ENCODE peak calls at places on chromosomes 1 and 21, in eight cellular contexts. X, S, F, E, U, I, C and V are unnamed samples. For H3K27me3, the result is how much of the 10 kb centered on the place peaks cover.

GRCh38 chr21:33971492-33972013 is 55.9 kb upstream of the ATP5PO start:
- DNase-seq in X (no peak), C (no peak), I (peak), U (peak), F (peak), E (no peak), S (no peak), V (no peak)

GRCh38 chr1:225554216-225554812 is 98.6 kb downstream of the ENAH start:
- DNase-seq in X (no peak), F (no peak), U (peak), S (peak), I (no peak), C (no peak), E (no peak), V (no peak)

GRCh38 chr1:84479998-84480397 is 932 bp downstream of the RPF1 start:
- DNase-seq in X (no peak), I (peak), E (no peak), F (no peak), C (no peak), U (peak), S (peak), V (no peak)

GRCh38 chr1:21871943-21872342 is 59.9 kb downstream of the LDLRAD2 start:
- DNase-seq in I (peak), E (no peak), F (no peak), U (no peak), X (no peak), S (no peak), C (no peak), V (no peak)

GRCh38 chr1:86933051-86933450 is 18.6 kb downstream of the HS2ST1 start:
- DNase-seq in U (no peak), C (no peak), X (no peak), I (no peak), E (no peak), F (no peak), S (no peak), V (no peak)

GRCh38 chr21:27674037-27674436 is 707.1 kb upstream of the ADAMTS5 start:
- DNase-seq in C (peak), E (no peak), X (no peak), U (peak), S (no peak), I (peak), F (no peak), V (peak)

GRCh38 chr1:212578043-212578442 is 30.5 kb upstream of the ATF3 start:
- DNase-seq in I (no peak), C (no peak), X (no peak), U (no peak), S (no peak), F (no peak), E (no peak), V (no peak)

GRCh38 chr21:45535341-45536081 is 6.7 kb downstream of the SLC19A1 start:
- DNase-seq in X (peak), I (no peak), S (no peak), F (peak), C (no peak), E (no peak), U (no peak), V (no peak)

GRCh38 chr21:46604975-46605758 is at the start of gene S100B:
- DNase-seq in E (peak), U (no peak), X (no peak), C (peak), I (peak), S (no peak), F (peak), V (no peak)

GRCh38 chr1:220409751-220410370 is 118.1 kb upstream of the MARK1 start:
- DNase-seq in F (no peak), U (no peak), I (no peak), X (no peak), E (no peak), S (no peak), C (no peak), V (no peak)

GRCh38 chr1:89566761-89567174 is 42.1 kb downstream of the LRRC8B start:
- DNase-seq in X (no peak), I (peak), F (no peak), S (no peak), U (peak), C (no peak), E (no peak), V (no peak)

GRCh38 chr21:25396135-25396711 is 211.1 kb downstream of the MRPL39 start:
- DNase-seq in E (no peak), X (no peak), F (no peak), C (no peak), S (no peak), I (no peak), U (no peak), V (no peak)

GRCh38 chr1:210587547-210587946 is 258.8 kb downstream of the HHAT start:
- DNase-seq in I (peak), C (no peak), F (peak), S (no peak), E (no peak), X (no peak), U (peak), V (no peak)

GRCh38 chr1:26820784-26821269 is 5.7 kb upstream of the ZDHHC18 start:
- DNase-seq in S (peak), E (no peak), U (no peak), X (no peak), I (no peak), F (no peak), C (no peak), V (no peak)

GRCh38 chr1:116508090-116508983 is 62.5 kb downstream of the CD58 start:
- DNase-seq in C (no peak), S (no peak), I (no peak), E (no peak), F (no peak), X (no peak), U (no peak), V (no peak)

GRCh38 chr1:212455406-212456165 is 22.9 kb downstream of the NENF start:
- DNase-seq in E (peak), U (peak), I (peak), S (peak), F (peak), X (peak), C (peak), V (peak)

GRCh38 chr1:57461405-57461804 is 37.5 kb upstream of the DAB1 start:
- DNase-seq in E (no peak), U (no peak), C (no peak), X (no peak), F (no peak), S (no peak), I (no peak), V (no peak)

GRCh38 chr1:203934027-203934426 is 72.6 kb downstream of the SNRPE start:
- DNase-seq in E (no peak), I (no peak), C (no peak), X (no peak), F (peak), U (no peak), S (no peak), V (no peak)

GRCh38 chr1:154855186-154855585 is 14.9 kb downstream of the KCNN3 start:
- DNase-seq in I (no peak), X (no peak), C (no peak), E (no peak), F (no peak), U (peak), S (no peak), V (no peak)

GRCh38 chr1:47682786-47683350 is 245.0 kb downstream of the FOXD2 start:
- DNase-seq in F (peak), C (no peak), I (no peak), E (peak), U (no peak), X (no peak), S (no peak), V (no peak)

GRCh38 chr1:10686404-10687040 is 109.9 kb downstream of the CASZ1 start:
- DNase-seq in F (peak), X (no peak), C (no peak), E (no peak), U (no peak), S (no peak), I (no peak), V (no peak)

GRCh38 chr1:115647000-115647399 is 5.2 kb downstream of the VANGL1 start:
- DNase-seq in I (peak), E (no peak), F (peak), U (peak), S (peak), C (peak), X (no peak), V (no peak)

GRCh38 chr1:26089125-26089524 is 21.7 kb upstream of the TRIM63 start:
- DNase-seq in I (no peak), C (peak), S (no peak), E (no peak), F (no peak), U (no peak), X (no peak), V (no peak)

GRCh38 chr1:4171480-4172450 is 271.7 kb upstream of the C1orf174 start:
- DNase-seq in E (peak), F (peak), C (peak), U (no peak), I (no peak), X (peak), S (no peak), V (no peak)

DNA sequence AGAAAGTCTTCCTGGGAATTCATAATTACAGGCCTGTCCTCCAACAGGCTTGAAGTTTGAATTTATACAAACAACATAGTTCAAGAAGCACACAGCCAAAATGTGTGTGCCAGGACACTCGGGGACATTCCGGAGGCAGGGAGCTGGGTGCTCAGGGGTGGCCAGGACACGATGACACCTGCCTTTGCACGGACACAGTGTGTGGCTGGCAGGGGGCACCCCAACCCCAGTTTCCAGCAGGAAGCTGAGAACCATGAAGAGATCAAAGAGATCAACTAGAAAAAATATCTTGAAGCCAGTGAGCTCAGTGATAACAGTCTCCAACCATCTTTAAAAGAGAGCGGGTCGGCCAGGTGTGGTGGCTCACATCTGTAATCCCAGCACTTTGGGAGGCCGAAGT is 32.5 kb upstream of the TRAPPC10 start:
- DNase-seq in E (no peak), X (no peak), S (no peak), I (no peak), C (peak), F (no peak), U (no peak), V (no peak)
- TF ChIP-seq CTCF in E (no peak), X (no peak), S (peak), I (no peak), C (peak), F (no peak), U (peak), V (no peak)

GRCh38 chr1:36401602-36402517 is 4.2 kb upstream of the LSM10 start:
- DNase-seq in S (no peak), X (no peak), C (no peak), I (no peak), U (no peak), E (no peak), F (no peak), V (no peak)
- H3K27ac ChIP-seq in S (peak), X (peak), C (peak), I (peak), U (no peak), E (peak), F (no peak), V (no peak)

GRCh38 chr1:51289676-51290488 is 40.5 kb downstream of the TTC39A start:
- DNase-seq in S (no peak), E (no peak), U (no peak), F (no peak), C (no peak), X (no peak), I (no peak), V (no peak)
- H3K27me3 ChIP-seq in S (under half), E (under half), U (under half), F (under half), C (under half), X (under half), I (under half), V (under half)

GRCh38 chr21:39348355-39349210 is at the start of gene HMGN1:
- DNase-seq in S (peak), E (peak), U (peak), I (peak), C (peak), X (peak), F (peak), V (peak)

GRCh38 chr21:39348040-39348354 is 891 bp downstream of the HMGN1 start:
- DNase-seq in S (no peak), I (no peak), E (no peak), U (no peak), F (no peak), C (no peak), X (no peak), V (no peak)

GRCh38 chr21:39347537-39347936 is 1.4 kb downstream of the HMGN1 start:
- DNase-seq in C (peak), X (no peak), U (no peak), F (no peak), E (no peak), S (no peak), I (no peak), V (no peak)

GRCh38 chr21:39349211-39350093 is 564 bp upstream of the HMGN1 start:
- DNase-seq in U (peak), F (peak), X (peak), I (peak), E (peak), C (peak), S (peak), V (peak)

GRCh38 chr21:39350094-39351006 is 1.5 kb upstream of the HMGN1 start:
- DNase-seq in X (no peak), E (no peak), C (peak), U (no peak), F (no peak), I (no peak), S (no peak), V (no peak)
- TF ChIP-seq CTCF in X (no peak), E (no peak), C (no peak), U (no peak), F (no peak), I (no peak), S (peak), V (no peak)

DNA sequence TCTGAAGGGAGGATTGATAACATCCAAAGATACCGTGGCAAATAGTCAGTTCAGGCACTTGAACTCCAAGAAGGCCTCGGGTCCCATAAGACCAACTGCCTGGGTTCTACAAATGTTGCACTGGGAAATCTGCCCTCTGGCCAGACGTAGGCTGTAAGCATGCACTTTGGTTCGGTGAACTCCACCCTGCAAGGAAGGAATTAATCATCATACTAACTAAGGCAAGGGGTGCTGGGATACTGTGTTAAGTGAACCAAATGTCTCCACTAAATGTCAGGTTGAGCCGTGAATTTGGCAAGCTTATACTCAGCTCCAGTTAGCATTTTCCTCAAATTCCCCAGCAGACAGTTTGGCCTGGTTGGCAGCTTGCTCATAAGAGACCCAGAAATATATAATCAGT is 385.9 kb downstream of the GPATCH2 start:
- DNase-seq in S (no peak), X (no peak), F (no peak), E (no peak), I (no peak), C (peak), U (no peak), V (no peak)
- H3K27ac ChIP-seq in S (no peak), X (no peak), F (no peak), E (no peak), I (no peak), C (no peak), U (no peak), V (no peak)

DNA sequence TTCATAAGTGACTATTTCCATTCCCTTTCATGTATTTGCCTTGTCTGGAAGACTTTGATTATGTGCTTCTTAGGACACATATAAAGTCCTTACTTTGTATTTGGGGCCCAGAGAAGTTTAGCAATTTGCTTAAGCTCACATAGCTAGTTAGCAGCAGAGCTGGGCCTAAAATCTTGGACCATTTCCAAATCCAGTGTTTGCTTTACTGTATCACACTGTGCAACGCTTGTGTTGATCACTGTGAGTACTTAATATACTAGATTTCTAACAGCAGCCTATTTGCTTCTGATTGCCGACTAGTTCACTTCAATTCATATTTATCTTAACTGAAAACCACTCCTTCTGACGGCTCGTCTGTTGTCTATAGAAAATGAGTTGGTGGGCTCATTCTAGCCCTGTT is 2.3 kb upstream of the KCNA3 start:
- DNase-seq in I (no peak), X (no peak), C (peak), F (no peak), S (no peak), E (no peak), U (no peak), V (no peak)
- H3K27me3 ChIP-seq in I (under half), X (under half), C (half or more), F (half or more), S (under half), E (under half), U (under half), V (under half)

DNA sequence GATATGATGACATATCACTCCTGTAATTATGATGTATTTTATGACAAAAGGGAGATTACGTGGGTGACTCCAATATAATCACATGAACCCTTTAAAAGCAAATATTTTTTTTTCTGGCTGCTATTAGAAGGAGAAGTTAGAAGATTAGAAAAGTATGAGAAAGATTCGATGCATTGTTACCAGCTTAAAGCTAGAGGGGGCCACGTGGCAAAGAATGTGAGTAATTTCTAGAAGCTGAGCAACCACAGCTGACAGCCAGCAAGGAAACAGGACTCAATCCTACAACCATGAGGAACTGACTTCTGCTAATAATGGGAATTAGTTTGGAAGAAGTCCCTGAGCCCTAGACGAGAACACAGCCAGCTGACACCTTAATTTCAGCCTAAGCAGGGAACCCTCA is 56.3 kb upstream of the C1orf87 start:
- DNase-seq in S (no peak), U (no peak), X (no peak), E (no peak), C (peak), I (peak), F (no peak), V (no peak)
- TF ChIP-seq CTCF in S (no peak), U (no peak), X (no peak), E (no peak), C (peak), I (no peak), F (peak), V (no peak)

DNA sequence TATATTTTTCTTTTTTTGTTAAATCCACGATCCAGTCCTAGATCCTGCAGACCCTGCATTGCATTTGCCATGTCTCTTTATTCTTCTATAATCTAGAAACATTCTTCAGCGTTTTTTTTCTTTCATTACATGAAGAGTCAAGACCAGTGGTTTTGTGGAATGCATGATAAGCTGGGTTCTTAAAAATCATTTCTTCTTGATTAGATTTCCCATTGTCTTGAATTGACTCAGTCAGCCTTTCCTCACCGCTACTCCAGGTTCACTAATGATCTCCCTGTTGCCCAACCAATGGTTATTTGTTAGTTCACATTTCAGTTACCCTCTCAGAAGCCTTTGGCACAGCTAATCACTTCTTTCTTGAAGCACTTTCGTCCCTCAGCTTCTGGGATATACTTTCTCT is 25.2 kb downstream of the CHD1L start:
- DNase-seq in U (no peak), E (no peak), F (no peak), S (no peak), I (peak), C (no peak), X (no peak), V (no peak)
- H3K27ac ChIP-seq in U (no peak), E (no peak), F (no peak), S (no peak), I (no peak), C (no peak), X (no peak), V (no peak)

GRCh38 chr1:145957443-145958319 is at the start of gene LIX1L:
- DNase-seq in S (peak), F (peak), U (peak), X (peak), E (peak), I (peak), C (peak), V (peak)

GRCh38 chr1:145958734-145959133 is 917 bp upstream of the LIX1L start:
- DNase-seq in S (no peak), I (no peak), U (no peak), F (no peak), C (no peak), X (no peak), E (no peak), V (no peak)

GRCh38 chr1:145960468-145961108 is 2.8 kb upstream of the LIX1L start:
- DNase-seq in X (peak), I (peak), U (peak), E (peak), S (no peak), C (peak), F (peak), V (no peak)

GRCh38 chr1:145959957-145960467 is 2.2 kb upstream of the LIX1L start:
- DNase-seq in F (no peak), C (peak), I (no peak), X (no peak), S (no peak), U (no peak), E (no peak), V (no peak)

DNA sequence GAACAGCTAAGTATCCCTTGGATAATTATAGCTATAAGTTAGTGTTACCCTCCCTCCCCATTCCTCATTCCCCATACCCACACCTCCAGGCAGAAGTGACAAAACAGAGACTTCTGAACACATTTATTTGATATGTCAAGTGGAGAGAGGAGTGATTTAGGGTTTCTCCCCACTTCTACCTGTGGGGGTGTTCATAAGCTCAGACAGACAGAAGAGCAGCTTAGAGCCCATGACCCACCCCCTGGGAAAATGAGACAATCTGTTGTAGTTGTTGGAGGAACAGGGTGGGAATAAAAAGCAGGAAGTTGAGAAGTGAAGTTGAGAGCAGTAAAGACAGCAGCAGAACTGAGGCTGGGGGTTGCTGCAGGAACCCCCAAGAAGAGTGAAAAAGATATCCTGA is 1.5 kb upstream of the LIX1L start:
- DNase-seq in S (no peak), C (no peak), I (no peak), E (no peak), F (no peak), X (no peak), U (no peak), V (no peak)
- H3K27me3 ChIP-seq in S (under half), C (under half), I (under half), E (under half), F (under half), X (under half), U (under half), V (under half)